ENCODE peak calls at places on chromosomes 1 and 21, in eight cellular contexts. B, A, F, Q, M, L, Y and H are unnamed samples.

GRCh38 chr1:51916587-51917405 is 38.3 kb upstream of the NRDC start:
- DNase-seq in B (no peak), M (no peak), Y (no peak), L (no peak), Q (no peak), F (peak), A (no peak), H (no peak)

GRCh38 chr1:229238674-229239415 is 32.1 kb upstream of the RAB4A start:
- DNase-seq in Y (no peak), L (no peak), A (no peak), Q (no peak), B (no peak), M (no peak), F (no peak), H (no peak)

GRCh38 chr1:56295949-56296929 is 283.1 kb downstream of the PLPP3 start:
- DNase-seq in B (peak), L (no peak), Q (no peak), A (no peak), F (no peak), Y (no peak), M (no peak), H (no peak)

GRCh38 chr1:100277866-100278265 is 11.8 kb downstream of the RTCA start:
- DNase-seq in Q (no peak), M (no peak), B (no peak), Y (no peak), L (no peak), F (no peak), A (no peak), H (no peak)

GRCh38 chr21:45876381-45877159 is 105.0 kb upstream of the COL6A1 start:
- DNase-seq in M (peak), B (no peak), Y (peak), Q (peak), L (no peak), A (no peak), F (no peak), H (no peak)

GRCh38 chr1:117466761-117467160 is 99.5 kb downstream of the MAN1A2 start:
- DNase-seq in L (no peak), B (no peak), A (no peak), Y (no peak), F (peak), Q (no peak), M (no peak), H (no peak)

GRCh38 chr1:226443439-226443838 is 35.5 kb upstream of the PARP1 start:
- DNase-seq in Y (no peak), A (no peak), B (peak), M (no peak), L (no peak), Q (no peak), F (peak), H (no peak)

GRCh38 chr1:110964400-110964903 is 730 bp upstream of the LRIF1 start:
- DNase-seq in Y (no peak), B (no peak), M (no peak), Q (no peak), A (no peak), L (no peak), F (no peak), H (no peak)

GRCh38 chr1:212438831-212439237 is 6.1 kb downstream of the NENF start:
- DNase-seq in B (no peak), M (no peak), Q (no peak), F (no peak), L (no peak), A (no peak), Y (no peak), H (no peak)

GRCh38 chr1:9867408-9868243 is 42.4 kb downstream of the CTNNBIP1 start:
- DNase-seq in A (no peak), Y (peak), L (peak), F (peak), M (peak), Q (peak), B (peak), H (peak)

GRCh38 chr1:7646981-7647901 is 123.9 kb upstream of the VAMP3 start:
- DNase-seq in B (peak), Y (peak), M (peak), F (peak), A (peak), L (peak), Q (peak), H (no peak)

GRCh38 chr1:67371681-67372080 is 58.5 kb downstream of the SERBP1 start:
- DNase-seq in F (no peak), Y (no peak), Q (no peak), M (no peak), B (no peak), L (no peak), A (no peak), H (no peak)

GRCh38 chr1:223048026-223048425 is 95.0 kb downstream of the TLR5 start:
- DNase-seq in M (no peak), F (no peak), A (no peak), B (no peak), Y (no peak), L (no peak), Q (no peak), H (no peak)

GRCh38 chr1:159845751-159846531 is 16.5 kb downstream of the VSIG8 start:
- DNase-seq in L (no peak), F (no peak), A (no peak), Y (no peak), M (no peak), B (no peak), Q (no peak), H (no peak)

GRCh38 chr1:159090566-159091546 is 14.3 kb upstream of the AIM2 start:
- DNase-seq in L (no peak), B (no peak), M (no peak), A (no peak), Y (no peak), Q (no peak), F (no peak), H (no peak)

GRCh38 chr1:15446212-15446611 is 8.0 kb downstream of the CTRC start:
- DNase-seq in A (no peak), Y (no peak), L (no peak), M (no peak), F (no peak), Q (no peak), B (no peak), H (no peak)

GRCh38 chr1:160739098-160739511 is at the start of gene SLAMF7:
- DNase-seq in Y (no peak), A (no peak), B (no peak), L (no peak), M (no peak), Q (no peak), F (peak), H (no peak)

GRCh38 chr1:62917805-62918204 is 133.9 kb downstream of the ATG4C start:
- DNase-seq in A (no peak), F (no peak), Q (no peak), B (peak), M (no peak), L (no peak), Y (no peak), H (no peak)

DNA sequence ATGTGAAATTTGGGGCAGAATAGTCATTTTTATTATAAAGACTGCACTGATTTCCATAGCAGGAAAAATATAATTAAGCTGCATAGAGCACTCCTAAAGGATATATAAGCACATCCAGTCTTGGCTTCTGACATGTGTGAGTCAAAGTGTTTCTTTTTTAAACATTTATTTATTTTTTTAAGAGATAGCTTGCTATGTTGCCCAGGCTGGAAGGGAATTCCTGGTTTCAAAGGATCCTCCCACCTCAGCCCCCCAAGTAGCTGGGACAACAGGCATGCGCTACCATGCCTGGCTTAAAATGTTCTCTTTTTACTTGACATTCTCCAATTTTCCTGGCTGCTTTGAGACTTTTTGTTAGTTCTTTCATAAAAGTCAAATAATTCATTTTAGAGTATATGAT is 126.1 kb downstream of the HMCN1 start:
- DNase-seq in A (no peak), L (no peak), B (no peak), F (no peak), Q (no peak), Y (no peak), M (no peak), H (no peak)
- TF ChIP-seq CTCF in A (no peak), L (no peak), B (no peak), F (no peak), Q (no peak), Y (no peak), M (no peak), H (no peak)

GRCh38 chr1:45545019-45545493 is 5.6 kb upstream of the AKR1A1 start:
- DNase-seq in L (no peak), A (no peak), B (no peak), M (no peak), Q (no peak), Y (no peak), F (peak), H (no peak)

GRCh38 chr1:45543599-45544417 is 6.8 kb upstream of the AKR1A1 start:
- DNase-seq in B (no peak), M (peak), L (peak), Y (no peak), Q (peak), A (no peak), F (no peak), H (no peak)

GRCh38 chr1:45542591-45542990 is 8.0 kb upstream of the AKR1A1 start:
- DNase-seq in Y (no peak), B (no peak), M (peak), L (peak), A (no peak), Q (no peak), F (no peak), H (no peak)

GRCh38 chr1:45545553-45546310 is 4.9 kb upstream of the AKR1A1 start:
- DNase-seq in B (no peak), Q (no peak), M (peak), L (no peak), Y (no peak), A (no peak), F (no peak), H (no peak)

GRCh38 chr1:45544530-45544929 is 6.1 kb upstream of the AKR1A1 start:
- DNase-seq in B (no peak), L (no peak), Y (no peak), Q (no peak), A (no peak), F (no peak), M (no peak), H (no peak)
- H3K27ac ChIP-seq in B (no peak), L (peak), Y (no peak), Q (no peak), A (no peak), F (no peak), M (peak), H (no peak)

DNA sequence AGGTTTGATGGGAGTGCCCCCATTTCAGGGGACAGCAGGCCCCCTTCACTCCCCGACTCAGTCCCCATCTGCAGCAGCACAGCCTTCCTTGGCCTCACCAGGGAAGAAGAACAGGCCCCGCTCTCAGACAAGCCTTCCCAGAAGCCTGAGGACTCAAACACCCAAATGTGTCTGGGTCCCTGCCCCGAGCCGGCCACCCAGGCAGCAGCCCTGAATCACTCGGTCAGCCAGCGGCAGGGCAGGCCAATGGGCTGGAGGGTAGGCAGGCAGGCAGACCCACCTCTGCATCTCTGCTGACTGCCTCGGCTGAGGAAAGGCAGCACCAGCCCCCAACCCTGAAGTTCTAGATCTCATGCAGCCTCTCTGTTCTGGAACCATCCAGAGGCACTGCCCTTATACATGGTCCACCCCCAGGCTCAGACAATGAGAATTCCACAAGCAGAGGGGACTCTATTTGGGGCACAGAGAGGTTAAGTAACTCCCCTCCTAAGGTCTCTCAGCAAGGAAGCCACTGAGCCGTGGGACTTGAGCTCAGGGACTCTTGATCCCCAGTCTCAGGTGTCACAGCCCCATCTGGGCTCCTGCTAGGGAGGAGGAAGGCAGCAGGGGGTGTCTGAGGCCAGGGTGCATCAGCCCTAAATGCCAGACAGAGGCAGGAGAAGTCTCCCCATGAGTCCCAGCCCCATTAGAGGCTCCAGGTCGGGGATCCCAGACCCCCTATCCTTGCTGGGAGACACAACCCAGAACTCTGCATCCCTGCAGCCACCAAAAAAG is 33.2 kb upstream of the RUNX3 start:
- DNase-seq in L (no peak), F (no peak), M (no peak), Q (no peak), A (no peak), Y (no peak), B (no peak), H (no peak)
- TF ChIP-seq CTCF in L (no peak), F (no peak), M (no peak), Q (no peak), A (no peak), Y (no peak), B (no peak), H (no peak)

GRCh38 chr1:5967351-5968160 is 24.7 kb downstream of the NPHP4 start:
- DNase-seq in L (no peak), A (no peak), M (no peak), Y (no peak), F (no peak), Q (no peak), B (no peak), H (no peak)

GRCh38 chr1:5970623-5971273 is 21.5 kb downstream of the NPHP4 start:
- DNase-seq in B (no peak), Q (no peak), Y (no peak), F (no peak), A (no peak), L (no peak), M (no peak), H (no peak)

GRCh38 chr1:5969168-5969567 is 23.1 kb downstream of the NPHP4 start:
- DNase-seq in Q (no peak), M (no peak), F (no peak), L (no peak), B (no peak), Y (no peak), A (no peak), H (no peak)

GRCh38 chr1:5966543-5967205 is 25.6 kb downstream of the NPHP4 start:
- DNase-seq in Q (no peak), B (no peak), F (no peak), L (no peak), Y (no peak), M (no peak), A (no peak), H (no peak)

GRCh38 chr1:5968161-5968736 is 24.0 kb downstream of the NPHP4 start:
- DNase-seq in F (no peak), Y (no peak), M (no peak), Q (no peak), A (no peak), B (no peak), L (no peak), H (no peak)
- H3K27ac ChIP-seq in F (no peak), Y (no peak), M (no peak), Q (no peak), A (no peak), B (no peak), L (no peak), H (no peak)

DNA sequence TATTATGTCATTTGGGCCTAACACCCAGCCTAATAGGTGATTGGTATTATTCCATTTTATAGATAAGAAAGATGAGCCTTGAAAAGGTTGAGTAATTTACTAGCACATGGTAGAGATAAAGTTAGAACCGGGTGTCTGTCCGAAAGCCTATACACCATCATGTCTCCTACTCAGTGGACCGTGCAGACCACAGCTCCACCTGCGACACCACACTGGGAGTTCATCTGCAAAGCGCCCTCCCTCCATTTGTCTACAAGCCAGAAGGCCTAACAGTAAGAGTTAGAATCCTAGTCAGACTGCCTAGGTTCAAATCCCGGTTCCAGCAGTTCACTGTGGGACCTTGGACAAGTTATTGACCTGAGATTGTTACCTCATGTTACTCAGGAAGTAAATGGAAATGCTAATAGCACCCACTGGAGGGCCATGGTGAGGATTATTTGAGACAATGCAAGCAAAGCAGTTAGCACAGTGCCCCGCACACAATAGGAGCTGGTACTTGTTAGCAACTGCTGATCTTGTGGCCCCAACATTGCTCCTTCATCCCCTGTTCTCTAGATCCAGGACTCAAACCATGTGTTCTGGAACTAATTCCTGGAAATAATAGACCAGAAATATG is 20.5 kb downstream of the ARMH1 start:
- DNase-seq in Q (no peak), B (no peak), M (no peak), F (no peak), L (no peak), A (no peak), Y (no peak), H (no peak)
- TF ChIP-seq CTCF in Q (no peak), B (peak), M (no peak), F (no peak), L (no peak), A (no peak), Y (no peak), H (no peak)

GRCh38 chr21:34129039-34129891 is 55.9 kb downstream of the MRPS6 start:
- DNase-seq in A (no peak), L (peak), Q (peak), F (peak), B (peak), M (no peak), Y (peak), H (peak)
- H3K27ac ChIP-seq in A (peak), L (peak), Q (peak), F (no peak), B (peak), M (peak), Y (peak), H (peak)

DNA sequence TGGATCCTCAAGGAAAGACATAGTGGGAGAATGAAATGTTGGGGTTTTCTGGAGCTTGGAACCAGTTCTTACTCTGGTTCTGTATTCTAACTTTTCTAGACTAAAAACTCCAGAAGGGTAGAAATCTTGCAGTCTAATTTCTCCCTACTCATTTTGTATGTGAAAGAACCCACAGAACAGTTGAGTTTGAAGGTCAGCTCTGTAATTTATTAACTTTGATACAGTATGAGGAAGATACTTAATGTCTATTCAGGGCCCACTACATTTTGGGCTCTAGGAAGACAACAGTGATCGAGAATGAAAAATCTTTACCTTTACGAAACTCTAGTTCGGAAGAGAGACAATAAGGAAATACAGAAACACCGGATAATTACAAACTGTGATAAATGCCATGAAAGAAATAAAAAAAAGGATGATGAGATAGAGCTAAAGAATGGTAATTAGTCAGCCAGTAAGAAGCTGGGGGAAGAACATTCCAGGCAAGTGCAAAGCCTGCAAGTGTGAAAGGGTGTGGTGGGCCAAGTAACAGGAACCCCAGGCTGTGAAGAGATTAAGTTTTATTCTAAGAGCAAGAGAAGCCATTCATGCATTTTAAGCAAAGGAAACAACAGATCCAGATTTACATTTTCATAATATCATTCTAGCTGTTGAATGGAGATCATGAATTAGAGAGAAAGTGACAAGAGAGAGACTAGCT is 159.9 kb upstream of the HMCN1 start:
- DNase-seq in B (no peak), M (no peak), A (no peak), Q (no peak), F (no peak), Y (no peak), L (no peak), H (no peak)
- TF ChIP-seq CTCF in B (no peak), M (no peak), A (no peak), Q (no peak), F (no peak), Y (no peak), L (no peak), H (no peak)

GRCh38 chr21:33401617-33401967 is 1.6 kb upstream of the IFNGR2 start:
- DNase-seq in Q (no peak), B (no peak), F (peak), M (no peak), L (no peak), A (no peak), Y (no peak), H (no peak)
- H3K27ac ChIP-seq in Q (no peak), B (no peak), F (no peak), M (peak), L (peak), A (no peak), Y (peak), H (peak)

GRCh38 chr1:204128964-204129896 is 22.6 kb downstream of the ETNK2 start:
- DNase-seq in B (peak), Y (peak), Q (peak), A (no peak), L (peak), M (peak), F (peak), H (no peak)

GRCh38 chr1:204132718-204133117 is 19.1 kb downstream of the ETNK2 start:
- DNase-seq in Y (no peak), F (no peak), Q (no peak), B (no peak), M (no peak), A (no peak), L (no peak), H (no peak)

GRCh38 chr1:204130178-204130577 is 21.7 kb downstream of the ETNK2 start:
- DNase-seq in F (peak), M (no peak), L (peak), Q (no peak), A (no peak), Y (peak), B (no peak), H (no peak)

GRCh38 chr1:204131978-204132377 is 19.9 kb downstream of the ETNK2 start:
- DNase-seq in B (no peak), Y (no peak), F (peak), A (no peak), L (no peak), Q (no peak), M (no peak), H (no peak)

GRCh38 chr1:204130989-204131892 is 20.6 kb downstream of the ETNK2 start:
- DNase-seq in F (peak), M (no peak), A (no peak), Y (peak), L (no peak), Q (no peak), B (no peak), H (no peak)
- TF ChIP-seq CTCF in F (peak), M (no peak), A (no peak), Y (no peak), L (no peak), Q (peak), B (peak), H (no peak)